ENCODE peak calls at places on chromosome 3, in seven cellular contexts. V is nephron progenitor cell; D is fibroblast of gingiva; Y is GM12891; S is activated T-cell treated with anti-CD3 and anti-CD28 coated beads, Interleukin-2, amount 50 U/mL, for 1 hour; K is upper lobe of right lung; R is lower lobe of right lung. L is an unnamed sample.

GRCh38 chr3:13891492-13892073 is 11.7 kb upstream of the WNT7A start:
- DNase-seq in K (no peak), D (no peak), Y (no peak), V (no peak), S (no peak), R (no peak), L (no peak)

GRCh38 chr3:57068437-57069089 is 8.1 kb downstream of the SPATA12 start:
- DNase-seq in S (no peak), Y (peak; percentile 62), V (peak; percentile 27), D (peak; percentile 82), K (no peak), R (no peak), L (no peak)

GRCh38 chr3:65669163-65669875 is 369.4 kb downstream of the MAGI1 start:
- DNase-seq in Y (no peak), R (no peak), S (no peak), D (peak; percentile 64), K (no peak), V (no peak), L (no peak)

GRCh38 chr3:108590443-108590842 is 921 bp downstream of the DZIP3 start:
- DNase-seq in S (no peak), V (no peak), D (no peak), Y (no peak), R (no peak), K (no peak), L (no peak)

GRCh38 chr3:136146981-136147729 is 49.0 kb downstream of the MSL2 start:
- DNase-seq in K (no peak), D (no peak), Y (no peak), S (no peak), R (no peak), V (no peak), L (no peak)

GRCh38 chr3:66395635-66396034 is 105.2 kb downstream of the LRIG1 start:
- DNase-seq in R (no peak), K (no peak), S (no peak), D (no peak), V (no peak), Y (no peak), L (no peak)

GRCh38 chr3:24670871-24671270 is 176.2 kb upstream of the THRB start:
- DNase-seq in Y (no peak), R (no peak), K (no peak), S (no peak), V (no peak), D (no peak), L (peak; percentile 55)

GRCh38 chr3:38130631-38131065 is 6.3 kb downstream of the ACAA1 start:
- DNase-seq in R (no peak), K (no peak), D (no peak), Y (no peak), V (no peak), S (no peak), L (peak; percentile 86)

GRCh38 chr3:128603313-128603712 is 47.3 kb downstream of the RPN1 start:
- DNase-seq in R (no peak), K (no peak), V (no peak), Y (no peak), D (no peak), S (no peak), L (no peak)

L was measured in Peyer's patch.